ENCODE peak calls at places on chromosomes 2 and 18, in four cellular contexts. One of them, this sample, is unnamed.

GRCh38 chr18:28062446-28062845 is 114.5 kb downstream of the CDH2 start:
- DNase-seq in H1: no peak
- DNase-seq in IMR-90: no peak
- DNase-seq in H9: no peak
- DNase-seq in this sample: no peak

GRCh38 chr2:187483537-187483936 is 35.5 kb upstream of the CALCRL start:
- DNase-seq in H9: no peak
- DNase-seq in H1: no peak
- DNase-seq in IMR-90: no peak
- DNase-seq in this sample: no peak

GRCh38 chr2:209579236-209579749 is 155.4 kb downstream of the MAP2 start:
- DNase-seq in H1: no peak
- DNase-seq in H9: peak
- DNase-seq in IMR-90: no peak
- DNase-seq in this sample: peak

GRCh38 chr2:238936162-238937052 is 88.5 kb downstream of the TWIST2 start:
- DNase-seq in H1: no peak
- DNase-seq in IMR-90: no peak
- DNase-seq in H9: peak
- DNase-seq in this sample: no peak

GRCh38 chr2:70724366-70724765 is 43.6 kb downstream of the ADD2 start:
- DNase-seq in IMR-90: no peak
- DNase-seq in H9: peak
- DNase-seq in H1: no peak
- DNase-seq in this sample: no peak

GRCh38 chr2:15760232-15760890 is 168.7 kb downstream of the DDX1 start:
- DNase-seq in IMR-90: no peak
- DNase-seq in H1: no peak
- DNase-seq in H9: peak
- DNase-seq in this sample: no peak

GRCh38 chr18:78855188-78855587 is 124.4 kb upstream of the SALL3 start:
- DNase-seq in H9: no peak
- DNase-seq in IMR-90: no peak
- DNase-seq in H1: no peak
- DNase-seq in this sample: no peak

GRCh38 chr18:26312196-26312595 is 86.0 kb downstream of the TAF4B start:
- DNase-seq in H1: no peak
- DNase-seq in IMR-90: no peak
- DNase-seq in H9: no peak
- DNase-seq in this sample: peak

GRCh38 chr2:139917723-139918384 is 1137.7 kb upstream of the NXPH2 start:
- DNase-seq in H9: no peak
- DNase-seq in H1: no peak
- DNase-seq in IMR-90: no peak
- DNase-seq in this sample: no peak

GRCh38 chr2:197209742-197210408 is 100.7 kb downstream of the ANKRD44 start:
- DNase-seq in H1: no peak
- DNase-seq in IMR-90: no peak
- DNase-seq in H9: no peak
- DNase-seq in this sample: peak

GRCh38 chr2:158928515-158928914 is 39.9 kb upstream of the TANC1 start:
- DNase-seq in IMR-90: no peak
- DNase-seq in H9: no peak
- DNase-seq in H1: no peak
- DNase-seq in this sample: no peak

GRCh38 chr2:47632754-47633153 is 150.2 kb upstream of the MSH6 start:
- DNase-seq in IMR-90: no peak
- DNase-seq in H9: no peak
- DNase-seq in H1: no peak
- DNase-seq in this sample: no peak

GRCh38 chr2:173414823-173415322 is 60.2 kb downstream of the CDCA7 start:
- DNase-seq in H1: no peak
- DNase-seq in IMR-90: peak
- DNase-seq in H9: no peak
- DNase-seq in this sample: no peak

GRCh38 chr2:238777369-238778067 is 70.4 kb upstream of the TWIST2 start:
- DNase-seq in IMR-90: no peak
- DNase-seq in H1: no peak
- DNase-seq in H9: no peak
- DNase-seq in this sample: no peak

GRCh38 chr2:219251656-219252055 is 1.4 kb upstream of the TUBA4B start:
- DNase-seq in IMR-90: no peak
- DNase-seq in H1: no peak
- DNase-seq in H9: no peak
- DNase-seq in this sample: peak

GRCh38 chr2:151757861-151758260 is 23.6 kb upstream of the NEB start:
- DNase-seq in IMR-90: no peak
- DNase-seq in H9: no peak
- DNase-seq in H1: no peak
- DNase-seq in this sample: no peak

GRCh38 chr2:145431181-145431951 is 911.4 kb upstream of the ZEB2 start:
- DNase-seq in IMR-90: no peak
- DNase-seq in H1: peak
- DNase-seq in H9: peak
- DNase-seq in this sample: peak

GRCh38 chr2:238663586-238663985 is 184.3 kb upstream of the TWIST2 start:
- DNase-seq in IMR-90: no peak
- DNase-seq in H1: no peak
- DNase-seq in H9: no peak
- DNase-seq in this sample: no peak

GRCh38 chr18:2091937-2092336 is 479.4 kb downstream of the METTL4 start:
- DNase-seq in H9: no peak
- DNase-seq in H1: no peak
- DNase-seq in IMR-90: no peak
- DNase-seq in this sample: peak

GRCh38 chr18:2083691-2084090 is 487.6 kb downstream of the METTL4 start:
- DNase-seq in H9: peak
- DNase-seq in H1: no peak
- DNase-seq in IMR-90: no peak
- DNase-seq in this sample: peak

GRCh38 chr18:2086439-2086838 is 484.9 kb downstream of the METTL4 start:
- DNase-seq in H1: no peak
- DNase-seq in H9: no peak
- DNase-seq in IMR-90: no peak
- DNase-seq in this sample: no peak

GRCh38 chr18:2089416-2089815 is 481.9 kb downstream of the METTL4 start:
- DNase-seq in H1: no peak
- DNase-seq in IMR-90: no peak
- DNase-seq in H9: no peak
- DNase-seq in this sample: no peak

DNA sequence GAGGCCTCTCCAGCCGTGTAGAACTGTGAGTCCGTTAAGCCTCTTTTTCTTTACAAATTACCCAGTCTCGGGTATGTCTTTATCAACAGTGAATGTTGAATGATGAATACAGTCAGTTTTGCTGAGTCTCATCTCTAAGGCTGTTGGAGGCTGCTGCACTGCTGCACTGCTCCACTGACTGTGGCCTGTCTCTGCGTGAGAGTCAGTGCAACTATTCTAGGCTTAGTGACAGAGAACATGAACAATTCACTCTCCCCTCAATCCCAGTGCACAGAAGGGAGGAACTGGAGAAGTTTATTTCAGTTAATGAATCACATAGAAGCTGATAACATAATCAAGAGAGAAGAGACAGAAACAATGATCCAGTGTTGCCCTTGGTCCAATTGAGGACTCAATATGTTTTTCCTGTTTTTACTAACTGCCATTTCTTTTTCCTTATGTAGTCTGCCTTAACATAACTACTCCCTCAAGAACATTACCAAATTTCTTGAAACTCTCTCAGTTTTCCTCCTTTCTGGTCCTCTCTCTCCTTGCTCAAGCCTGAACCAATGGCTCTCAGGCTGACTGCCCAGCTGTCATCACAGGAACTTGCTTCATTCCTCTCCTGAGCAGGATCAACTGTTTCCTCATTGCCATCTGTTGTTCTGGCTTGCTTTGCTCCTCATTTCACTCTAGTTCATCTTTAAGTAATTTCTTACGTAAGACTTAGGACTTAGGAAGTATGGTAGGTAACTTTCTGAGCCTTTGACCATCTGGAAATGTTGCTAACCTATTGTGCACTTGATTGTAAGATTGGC is 483.2 kb downstream of the METTL4 start:
- DNase-seq in H9: no peak
- DNase-seq in H1: no peak
- DNase-seq in IMR-90: no peak
- DNase-seq in this sample: no peak
- H3K18ac ChIP-seq in H9: no peak
- H3K18ac ChIP-seq in H1: no peak
- H3K18ac ChIP-seq in IMR-90: no peak
- H3K18ac ChIP-seq in this sample: no peak

GRCh38 chr2:21020668-21021288 is 23.1 kb downstream of the APOB start:
- DNase-seq in IMR-90: no peak
- DNase-seq in H1: no peak
- DNase-seq in H9: no peak
- DNase-seq in this sample: no peak
- H4K5ac ChIP-seq in IMR-90: no peak
- H4K5ac ChIP-seq in H1: no peak
- H4K5ac ChIP-seq in H9: no peak
- H4K5ac ChIP-seq in this sample: no peak

GRCh38 chr2:128631698-128632490 is 313.2 kb upstream of the HS6ST1 start:
- DNase-seq in IMR-90: no peak
- DNase-seq in H9: peak
- DNase-seq in H1: no peak
- DNase-seq in this sample: no peak
- H2AK5ac ChIP-seq in IMR-90: peak
- H2AK5ac ChIP-seq in H9: no peak
- H2AK5ac ChIP-seq in H1: no peak
- H2AK5ac ChIP-seq in this sample: no peak

GRCh38 chr2:168244318-168244717 is 3.1 kb downstream of the STK39 start:
- DNase-seq in H1: no peak
- DNase-seq in IMR-90: no peak
- DNase-seq in H9: no peak
- DNase-seq in this sample: no peak

GRCh38 chr2:168246483-168247340 is 683 bp downstream of the STK39 start:
- DNase-seq in H9: peak
- DNase-seq in H1: no peak
- DNase-seq in IMR-90: peak
- DNase-seq in this sample: peak

GRCh38 chr2:168245074-168245825 is 2.1 kb downstream of the STK39 start:
- DNase-seq in IMR-90: no peak
- DNase-seq in H1: no peak
- DNase-seq in H9: no peak
- DNase-seq in this sample: no peak

GRCh38 chr2:168247341-168248305 is at the start of gene STK39:
- DNase-seq in H1: peak
- DNase-seq in H9: peak
- DNase-seq in IMR-90: peak
- DNase-seq in this sample: peak

DNA sequence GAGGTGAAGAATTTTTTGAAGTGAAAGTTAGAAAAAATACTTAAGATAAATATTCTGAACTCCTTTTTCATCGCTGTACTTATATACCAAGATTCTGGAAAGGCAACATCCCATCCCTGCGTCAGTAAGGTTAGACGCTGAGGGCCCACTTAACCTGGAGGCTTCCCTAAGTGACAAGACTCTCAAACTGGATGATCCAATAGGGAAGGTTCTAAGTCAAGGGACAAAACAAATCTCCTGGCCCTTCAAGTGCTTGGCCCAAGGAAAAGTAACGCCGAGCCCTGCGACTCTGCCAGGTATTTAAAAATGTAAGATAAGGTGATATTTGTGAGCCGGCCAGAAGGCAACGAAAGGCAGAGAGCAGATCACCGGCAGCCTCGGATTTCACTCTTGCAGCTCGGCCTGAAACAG is 1.3 kb downstream of the STK39 start:
- DNase-seq in IMR-90: no peak
- DNase-seq in H1: no peak
- DNase-seq in H9: no peak
- DNase-seq in this sample: peak
- H3K18ac ChIP-seq in IMR-90: peak
- H3K18ac ChIP-seq in H1: no peak
- H3K18ac ChIP-seq in H9: no peak
- H3K18ac ChIP-seq in this sample: peak

This sample was measured in mesendoderm.